ENCODE peak calls at places on chromosomes 3 and 15, in six cellular contexts. R is foreskin fibroblast, M is nephron progenitor cell, N is choroid plexus epithelial cell, Z is tibial nerve, A is PC-3. E is an unnamed sample.

GRCh38 chr3:42651248-42652091 is 2.0 kb upstream of the ZBTB47 start:
- DNase-seq in R (peak; percentile 86), M (no peak), N (no peak), Z (no peak), A (peak; percentile 53), E (peak; percentile 56)

GRCh38 chr3:149473314-149473990 is 1.0 kb upstream of the TM4SF4 start:
- DNase-seq in R (peak; percentile 87), M (no peak), N (peak; percentile 82), Z (no peak), A (peak; percentile 99), E (peak; percentile 85)

GRCh38 chr3:184384342-184384741 is 4.5 kb downstream of the CHRD start:
- DNase-seq in R (no peak), M (no peak), N (no peak), Z (no peak), A (no peak), E (no peak)

GRCh38 chr3:71087109-71088018 is 496.2 kb downstream of the FOXP1 start:
- DNase-seq in R (peak; percentile 65), M (no peak), N (peak; percentile 73), Z (no peak), A (peak; percentile 95), E (peak; percentile 51)

GRCh38 chr3:69353492-69353891 is 32.4 kb downstream of the FRMD4B start:
- DNase-seq in R (peak; percentile 55), M (no peak), N (no peak), Z (no peak), A (no peak), E (no peak)

GRCh38 chr3:17747890-17748247 is 5.4 kb upstream of the TBC1D5 start:
- DNase-seq in R (no peak), M (no peak), N (no peak), Z (no peak), A (no peak), E (no peak)

GRCh38 chr15:60444289-60444912 is 34.5 kb downstream of the ICE2 start:
- DNase-seq in R (peak; percentile 71), M (no peak), N (peak; percentile 61), Z (no peak), A (peak; percentile 45), E (peak; percentile 51)

GRCh38 chr3:138328341-138328740 is 1.3 kb downstream of the NME9 start:
- DNase-seq in R (peak; percentile 51), M (no peak), N (peak; percentile 65), Z (no peak), A (no peak), E (peak; percentile 12)

GRCh38 chr3:123790254-123791072 is 93.7 kb downstream of the MYLK start:
- DNase-seq in R (peak; percentile 41), M (no peak), N (no peak), Z (no peak), A (no peak), E (peak; percentile 34)

GRCh38 chr15:46709461-46709860 is 1007.8 kb upstream of the SEMA6D start:
- DNase-seq in R (no peak), M (no peak), N (no peak), Z (no peak), A (no peak), E (no peak)

GRCh38 chr15:82543155-82543554 is 2.9 kb upstream of the RPS17 start:
- DNase-seq in R (peak; percentile 74), M (no peak), N (peak; percentile 98), Z (no peak), A (no peak), E (peak; percentile 91)

GRCh38 chr15:94174399-94174802 is 57.0 kb upstream of the MCTP2 start:
- DNase-seq in R (peak; percentile 6), M (no peak), N (no peak), Z (no peak), A (peak; percentile 75), E (peak; percentile 87)

GRCh38 chr15:69479971-69480370 is 27.4 kb downstream of the RPLP1 start:
- DNase-seq in R (no peak), M (no peak), N (no peak), Z (no peak), A (no peak), E (no peak)

GRCh38 chr3:13520326-13520880 is 28.5 kb upstream of the FBLN2 start:
- DNase-seq in R (no peak), M (no peak), N (no peak), Z (no peak), A (no peak), E (no peak)

GRCh38 chr3:171811913-171812321 is 1.6 kb upstream of the PLD1 start:
- DNase-seq in R (peak; percentile 76), M (no peak), N (peak; percentile 86), Z (no peak), A (peak; percentile 42), E (peak; percentile 74)

GRCh38 chr3:182241777-182242556 is 530.2 kb downstream of the SOX2 start:
- DNase-seq in R (peak; percentile 6), M (peak; percentile 40), N (peak; percentile 3), Z (peak; percentile 40), A (no peak), E (no peak)

GRCh38 chr3:170999737-171000242 is 26.7 kb downstream of the SLC2A2 start:
- DNase-seq in R (peak; percentile 93), M (no peak), N (peak; percentile 85), Z (no peak), A (peak; percentile 94), E (peak; percentile 93)

GRCh38 chr3:136802481-136802996 is 16.4 kb upstream of the SLC35G2 start:
- DNase-seq in R (peak; percentile 15), M (no peak), N (peak; percentile 45), Z (no peak), A (peak; percentile 12), E (peak; percentile 16)

DNA sequence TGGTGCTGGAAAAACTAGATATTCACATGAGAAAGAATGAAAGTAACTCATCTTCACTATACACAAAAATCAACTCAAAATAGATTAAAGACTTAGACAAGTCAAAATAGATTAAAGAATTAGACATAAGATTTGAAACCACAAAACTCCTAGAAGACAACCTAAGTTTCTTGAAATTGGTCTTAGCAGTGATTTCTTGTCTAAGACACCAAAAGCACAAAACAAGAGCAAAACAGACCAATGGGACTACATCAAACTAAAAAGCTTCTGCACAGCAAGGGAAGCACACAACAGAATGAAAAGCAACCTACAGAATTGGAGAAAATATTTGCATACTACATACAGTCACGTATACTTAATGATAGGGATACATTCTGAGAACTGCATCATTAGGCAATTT is 6.5 kb upstream of the VPS39 start:
- DNase-seq in R (no peak), M (no peak), N (no peak), Z (no peak), A (no peak), E (no peak)
- TF ChIP-seq CTCF in R (no peak), M (no peak), N (no peak), Z (no peak), A (no peak), E (no peak)

GRCh38 chr3:50057756-50058155 is 31.0 kb upstream of the RBM5 start:
- DNase-seq in R (no peak), M (no peak), N (no peak), Z (no peak), A (no peak), E (no peak)
- TF ChIP-seq CTCF in R (no peak), M (no peak), N (no peak), Z (no peak), A (no peak), E (no peak)

GRCh38 chr3:51817375-51817774 is 38.3 kb upstream of the IQCF6 start:
- DNase-seq in R (no peak), M (no peak), N (no peak), Z (no peak), A (no peak), E (no peak)

GRCh38 chr3:51815614-51816013 is 36.6 kb upstream of the IQCF6 start:
- DNase-seq in R (no peak), M (no peak), N (no peak), Z (no peak), A (no peak), E (no peak)

GRCh38 chr3:51814034-51814433 is 35.0 kb upstream of the IQCF6 start:
- DNase-seq in R (no peak), M (no peak), N (no peak), Z (no peak), A (no peak), E (no peak)

GRCh38 chr3:51819151-51819550 is 40.1 kb upstream of the IQCF6 start:
- DNase-seq in R (no peak), M (no peak), N (no peak), Z (no peak), A (no peak), E (no peak)

GRCh38 chr3:51819709-51820406 is 40.8 kb upstream of the IQCF6 start:
- DNase-seq in R (no peak), M (peak; percentile 57), N (no peak), Z (no peak), A (peak; percentile 11), E (no peak)
- TF ChIP-seq CTCF in R (no peak), M (peak; percentile 46), N (peak; percentile 25), Z (no peak), A (peak; percentile 50), E (no peak)

GRCh38 chr15:45110256-45110820 is 3.6 kb downstream of the DUOX2 start:
- DNase-seq in R (no peak), M (no peak), N (no peak), Z (no peak), A (no peak), E (no peak)
- TF ChIP-seq CTCF in R (no peak), M (no peak), N (no peak), Z (no peak), A (peak; percentile 48), E (no peak)

GRCh38 chr3:64224826-64225606 is at the start of gene PRICKLE2:
- DNase-seq in R (peak; percentile 96), M (peak; percentile 61), N (peak; percentile 94), Z (peak; percentile 71), A (no peak), E (peak; percentile 96)
- TF ChIP-seq CTCF in R (peak; percentile 11), M (no peak), N (peak; percentile 53), Z (peak; percentile 43), A (no peak), E (peak; percentile 49)

DNA sequence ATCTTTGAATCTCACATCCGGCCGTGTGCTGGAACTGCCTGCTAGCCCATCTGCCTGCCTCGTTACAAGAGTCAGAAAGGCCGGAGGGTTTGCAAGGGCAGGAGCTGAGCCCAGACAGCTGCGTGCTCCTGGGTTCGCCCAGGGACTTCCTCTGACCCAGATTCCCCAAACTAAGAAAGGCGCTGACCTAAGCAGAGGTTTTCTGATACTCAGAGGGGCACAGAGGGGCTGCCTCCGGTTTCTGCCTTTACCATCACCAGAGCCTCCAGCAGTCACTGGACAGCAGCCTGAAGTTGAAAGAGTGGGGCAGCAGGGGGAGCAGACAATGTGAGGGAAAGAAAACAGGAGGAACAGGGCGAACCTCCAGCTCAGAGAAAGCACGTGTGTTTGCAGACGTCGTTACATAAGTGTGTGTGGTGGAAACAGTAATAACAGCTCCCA is 33.4 kb upstream of the RAD18 start:
- DNase-seq in R (peak; percentile 78), M (peak; percentile 34), N (peak; percentile 75), Z (peak; percentile 41), A (no peak), E (peak; percentile 39)
- TF ChIP-seq CTCF in R (peak; percentile 45), M (peak; percentile 17), N (peak; percentile 68), Z (peak; percentile 39), A (no peak), E (peak; percentile 16)

E was measured in IMR-90.